ENCODE peak calls at places on chromosomes 11 and 22, in seven cellular contexts. V is suprapubic skin, Q is WERI-Rb-1, X is breast epithelium, I is neuronal stem cell, Z is GM23338, L is aorta. U is an unnamed sample. For H3K36me3, the result is how much of the 10 kb centered on the place peaks cover.

GRCh38 chr11:11265994-11266606 is 87.0 kb downstream of the CSNK2A3 start:
- DNase-seq in I (peak), Q (peak), Z (peak), V (no peak), L (peak), X (no peak), U (peak)

GRCh38 chr22:40525250-40525884 is 111.2 kb downstream of the MRTFA start:
- DNase-seq in Q (peak), L (peak), I (no peak), Z (peak), X (no peak), V (no peak), U (no peak)

GRCh38 chr11:21511835-21512440 is 680.9 kb upstream of the ANO5 start:
- DNase-seq in L (no peak), Z (peak), V (no peak), X (peak), Q (peak), I (peak), U (peak)

GRCh38 chr11:123601136-123601535 is 53.3 kb downstream of the SCN3B start:
- DNase-seq in X (no peak), V (no peak), I (no peak), L (no peak), Z (no peak), Q (no peak), U (no peak)

GRCh38 chr22:38704568-38705234 is 1.0 kb upstream of the GTPBP1 start:
- DNase-seq in I (no peak), L (no peak), Z (no peak), Q (no peak), X (no peak), V (no peak), U (no peak)

GRCh38 chr11:30917859-30918478 is 331.8 kb upstream of the MPPED2 start:
- DNase-seq in I (peak), X (no peak), Z (peak), L (no peak), Q (peak), V (no peak), U (no peak)

GRCh38 chr11:65919151-65920034 is at the start of gene DRAP1:
- DNase-seq in V (peak), L (peak), Q (peak), I (peak), Z (peak), X (peak), U (peak)

GRCh38 chr11:73283316-73284035 is 11.3 kb downstream of the P2RY6 start:
- DNase-seq in V (no peak), L (no peak), I (no peak), Z (no peak), X (no peak), Q (peak), U (no peak)

GRCh38 chr22:40014661-40015255 is 20.0 kb downstream of the FAM83F start:
- DNase-seq in V (no peak), L (peak), X (no peak), Q (no peak), I (no peak), Z (no peak), U (no peak)

DNA sequence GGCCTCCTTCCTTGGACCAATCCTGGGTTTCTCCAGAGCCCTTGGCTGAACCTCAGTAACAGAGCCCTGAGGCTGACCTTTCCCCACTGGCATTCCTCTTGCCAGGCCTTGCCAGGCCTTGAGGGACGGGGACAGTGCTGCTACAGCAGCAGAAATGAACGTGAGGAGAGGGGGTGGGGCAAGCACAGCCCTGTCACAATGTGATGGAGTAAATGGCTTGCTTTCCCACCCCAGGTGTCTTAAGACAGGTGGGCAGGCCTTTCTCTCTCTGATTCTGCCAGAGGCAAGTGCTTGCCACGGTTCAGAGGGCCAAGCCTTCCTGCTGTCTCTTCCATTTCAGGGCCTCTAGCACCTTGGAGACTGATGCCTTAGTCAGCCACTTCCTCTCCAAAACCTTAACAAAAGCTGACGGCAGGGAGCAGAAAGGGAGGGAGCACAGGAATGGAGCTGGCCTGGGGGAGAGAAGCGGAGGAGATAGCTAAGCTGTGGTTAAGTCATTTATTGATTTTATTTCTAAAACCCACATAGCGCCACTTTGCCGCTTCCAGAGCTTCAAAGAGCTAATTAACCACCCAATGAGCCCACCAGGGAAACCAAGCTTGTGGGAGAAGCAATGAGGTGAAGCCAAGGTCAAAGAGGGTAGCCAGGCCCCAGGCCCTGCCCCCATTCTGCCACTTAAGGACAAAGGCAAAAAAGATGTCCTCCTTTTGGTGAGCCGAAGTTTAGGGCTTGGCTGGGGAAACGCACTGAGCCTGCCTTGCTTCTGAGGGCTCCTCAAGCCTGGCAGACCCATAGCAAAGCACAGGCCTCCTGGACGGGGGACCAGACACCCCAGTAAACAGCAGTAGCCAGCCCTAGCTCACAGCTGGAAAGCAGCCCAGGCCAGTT is 3.4 kb upstream of the PYGM start:
- DNase-seq in L (peak), X (peak), Z (peak), I (no peak), V (no peak), Q (no peak), U (no peak)
- H3K27ac ChIP-seq in L (no peak), X (peak), Z (peak), I (peak), V (peak), Q (peak), U (no peak)

GRCh38 chr22:20788627-20789344 is 14.9 kb downstream of the SERPIND1 start:
- DNase-seq in X (no peak), Z (no peak), I (no peak), V (no peak), Q (no peak), L (no peak), U (no peak)
- H3K36me3 ChIP-seq in X (under half), Z (under half), I (under half), V (half or more), Q (half or more), L (under half), U (under half)

DNA sequence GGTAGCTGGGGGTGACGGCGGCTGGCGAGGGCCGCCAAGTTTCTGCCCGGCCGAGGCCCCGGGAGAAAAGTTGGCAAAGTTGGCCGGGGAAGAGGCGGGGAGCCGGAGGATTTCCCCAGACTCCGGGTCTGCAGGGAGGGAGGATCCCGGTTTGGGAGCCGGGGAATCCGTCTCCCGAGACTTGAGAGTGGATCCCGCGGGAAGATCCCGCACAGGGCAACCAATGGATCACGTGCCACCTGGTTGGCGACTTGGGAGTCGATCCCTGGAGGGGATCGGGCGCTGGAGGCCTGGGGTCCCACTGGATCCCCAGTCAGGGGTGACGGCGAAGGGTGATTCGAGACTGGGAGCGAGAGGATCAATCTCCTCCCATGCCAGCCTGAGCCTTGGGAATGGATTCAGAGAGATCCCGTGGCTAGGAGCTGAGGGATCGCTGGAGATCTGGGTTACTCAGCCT is 349 bp downstream of the KIAA1671 start:
- DNase-seq in Q (peak), V (no peak), I (peak), X (peak), L (peak), Z (peak), U (peak)
- H3K27ac ChIP-seq in Q (peak), V (peak), I (peak), X (peak), L (no peak), Z (peak), U (peak)

GRCh38 chr22:23695141-23695540 is 4.3 kb downstream of the RGL4 start:
- DNase-seq in V (peak), L (no peak), X (peak), I (no peak), Q (no peak), Z (no peak), U (peak)
- H3K36me3 ChIP-seq in V (half or more), L (under half), X (under half), I (under half), Q (under half), Z (under half), U (under half)

DNA sequence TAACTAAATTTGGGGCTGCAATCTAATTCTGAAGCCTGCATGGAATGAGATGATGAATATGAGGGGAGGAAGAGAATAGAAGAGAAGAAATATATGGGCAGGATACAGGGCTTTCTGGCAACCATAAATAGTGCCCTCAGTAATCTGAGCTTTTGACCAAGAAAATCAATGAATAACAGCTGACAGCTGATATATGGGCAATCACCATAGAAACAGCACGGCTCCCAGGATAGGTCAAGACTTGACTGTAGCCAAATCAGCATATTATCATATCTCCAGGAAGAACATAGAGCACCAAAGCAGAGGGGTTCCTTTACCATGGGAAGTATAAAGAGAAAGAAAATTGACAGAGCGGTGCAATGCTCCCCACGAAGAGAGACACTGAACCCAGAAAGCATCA is 643.8 kb upstream of the TENM4 start:
- DNase-seq in X (no peak), I (no peak), Z (no peak), L (no peak), V (no peak), Q (no peak), U (no peak)
- H3K27ac ChIP-seq in X (no peak), I (no peak), Z (no peak), L (no peak), V (no peak), Q (no peak), U (no peak)

U was measured in right lobe of liver.